ENCODE peak calls at places on chromosomes 12 and 14, in five cellular contexts. W is mesendoderm, Q is IMR-90, A is H1, H is neuronal stem cell. C is an unnamed sample.

GRCh38 chr12:15883536-15883935 is 1.3 kb downstream of the STRAP start:
- DNase-seq in H (no peak), Q (peak; percentile 20), W (no peak), A (no peak), C (no peak)

GRCh38 chr14:52360831-52361230 is 46.7 kb downstream of the PTGER2 start:
- DNase-seq in H (no peak), A (no peak), Q (no peak), W (peak; percentile 73), C (no peak)

GRCh38 chr14:58796201-58796600 is 158.4 kb downstream of the DACT1 start:
- DNase-seq in H (no peak), W (no peak), Q (no peak), A (no peak), C (no peak)

GRCh38 chr14:39762576-39763401 is 330.6 kb upstream of the FBXO33 start:
- DNase-seq in H (no peak), A (no peak), W (peak; percentile 42), Q (no peak), C (no peak)

GRCh38 chr14:79418649-79419415 is 792.5 kb downstream of the DIO2 start:
- DNase-seq in H (no peak), W (no peak), A (no peak), Q (no peak), C (no peak)

GRCh38 chr12:43044241-43044640 is 454.7 kb upstream of the PRICKLE1 start:
- DNase-seq in W (no peak), A (no peak), H (no peak), Q (no peak), C (no peak)

GRCh38 chr12:133192847-133193246 is 11.6 kb downstream of the ZNF268 start:
- DNase-seq in H (no peak), Q (no peak), W (no peak), A (no peak), C (no peak)

GRCh38 chr12:30928356-30929264 is 2.1 kb downstream of the TSPAN11 start:
- DNase-seq in A (no peak), W (no peak), Q (no peak), H (no peak), C (peak; percentile 24)

GRCh38 chr14:91257328-91258020 is 13.0 kb upstream of the GPR68 start:
- DNase-seq in A (no peak), W (peak; percentile 93), H (no peak), Q (no peak), C (no peak)

GRCh38 chr14:54947230-54947629 is 44.6 kb upstream of the GCH1 start:
- DNase-seq in A (no peak), H (no peak), W (no peak), Q (no peak), C (no peak)

DNA sequence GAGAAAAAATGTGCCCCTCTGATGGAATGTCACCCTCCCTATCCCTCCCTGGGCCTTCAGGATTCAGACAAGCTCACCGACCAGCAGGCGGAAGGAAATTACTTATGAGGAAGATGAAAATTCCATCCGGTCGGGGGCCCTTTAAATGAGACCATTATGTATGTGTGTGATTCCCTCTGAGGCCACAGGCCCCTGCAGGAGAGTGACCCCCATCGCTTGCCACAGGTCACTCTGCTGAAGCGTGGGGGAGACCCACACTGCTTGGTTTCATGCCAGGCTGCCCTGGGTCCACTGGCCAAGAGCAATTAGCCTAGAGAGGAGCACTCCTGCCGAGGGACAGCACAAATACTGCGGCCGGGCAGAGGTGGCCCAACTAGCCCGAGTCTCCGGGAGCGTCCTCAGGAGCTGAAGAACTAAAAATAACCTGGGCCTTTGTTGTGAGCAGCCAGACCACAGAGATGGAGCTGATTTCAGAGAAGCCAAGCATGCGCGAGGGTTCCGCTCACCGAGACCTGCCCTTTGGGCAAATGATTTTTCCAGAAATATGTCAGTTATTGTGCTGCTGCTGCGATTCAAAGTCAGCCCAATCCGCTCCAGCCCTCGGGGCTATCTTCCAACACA is 276.4 kb downstream of the DPF3 start:
- DNase-seq in Q (no peak), H (peak; percentile 15), A (peak; percentile 48), W (peak; percentile 44), C (no peak)
- H2BK5ac ChIP-seq in Q (peak overlapping the region; percentile 46), H (no peak overlapping the region), A (no peak overlapping the region), W (no peak overlapping the region), C (no peak overlapping the region)

DNA sequence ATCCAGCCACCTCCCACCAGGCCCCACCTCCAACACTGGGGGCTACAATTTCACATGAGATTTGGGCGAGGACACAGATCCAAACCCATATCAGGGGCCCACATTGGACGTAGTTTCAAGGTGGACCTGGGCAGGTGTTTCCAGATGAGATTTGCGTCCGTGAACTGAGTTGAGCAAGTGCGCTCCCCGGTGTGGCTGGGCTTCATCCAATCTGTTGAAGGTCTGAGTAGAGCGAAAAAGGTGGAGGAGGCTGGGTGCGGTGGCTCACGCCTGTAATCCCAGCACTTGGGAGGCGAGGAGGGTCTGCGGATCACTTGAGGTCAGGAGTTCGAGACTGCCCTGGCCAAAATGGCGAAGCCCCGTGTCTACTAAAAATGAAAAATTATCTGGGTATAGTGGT is 4.9 kb upstream of the GLT1D1 start:
- DNase-seq in Q (no peak), A (no peak), W (no peak), H (no peak), C (no peak)
- H2BK5ac ChIP-seq in Q (no peak overlapping the region), A (no peak overlapping the region), W (no peak overlapping the region), H (no peak overlapping the region), C (no peak overlapping the region)

GRCh38 chr14:102087762-102088011 is 843 bp upstream of the HSP90AA1 start:
- DNase-seq in W (no peak), A (no peak), H (no peak), Q (no peak), C (no peak)

GRCh38 chr14:102084931-102085330 is 1.9 kb downstream of the HSP90AA1 start:
- DNase-seq in H (no peak), Q (no peak), A (no peak), W (no peak), C (no peak)

GRCh38 chr14:102086972-102087761 is at the start of gene HSP90AA1:
- DNase-seq in W (peak; percentile 96), Q (peak; percentile 88), A (peak; percentile 96), H (peak; percentile 95), C (peak; percentile 90)

GRCh38 chr14:102085503-102085902 is 1.3 kb downstream of the HSP90AA1 start:
- DNase-seq in A (no peak), H (no peak), Q (no peak), W (no peak), C (no peak)

DNA sequence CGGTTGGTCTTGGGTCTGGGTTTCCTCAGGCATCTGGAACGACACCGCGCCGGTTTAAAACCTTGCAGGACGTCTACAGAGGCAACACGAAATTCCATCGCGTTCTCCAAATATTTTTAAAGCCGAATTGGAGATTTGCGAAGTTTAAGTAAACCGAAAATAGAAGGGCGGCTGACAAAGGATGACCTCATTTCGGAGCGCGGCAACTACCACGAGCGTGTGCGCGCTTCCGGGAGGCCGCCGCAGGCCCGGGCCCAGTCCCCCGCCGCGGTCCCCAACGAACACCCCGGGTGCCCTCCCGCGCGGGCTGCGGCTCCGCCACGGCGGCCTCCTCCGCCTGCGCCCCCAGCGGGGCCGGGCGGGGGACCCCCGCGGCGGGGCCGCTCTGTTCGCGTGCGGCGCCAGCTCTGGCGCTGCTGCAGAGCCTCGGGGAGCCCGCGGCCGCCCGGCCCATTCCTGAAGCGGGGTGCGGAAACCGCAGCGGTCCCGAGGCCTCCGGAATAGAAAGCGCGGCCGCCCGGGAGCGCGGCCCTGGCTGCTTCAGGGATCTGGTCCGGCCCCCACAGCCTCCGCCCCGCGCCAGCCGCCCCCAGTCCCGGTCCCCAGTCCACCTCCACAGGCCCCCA is 385 bp downstream of the HSP90AA1 start:
- DNase-seq in H (no peak), Q (peak; percentile 68), A (no peak), W (peak; percentile 48), C (no peak)
- H2BK5ac ChIP-seq in H (peak overlapping the region; percentile 93), Q (peak overlapping the region; percentile 79), A (peak overlapping the region; percentile 52), W (no peak overlapping the region), C (no peak overlapping the region)

DNA sequence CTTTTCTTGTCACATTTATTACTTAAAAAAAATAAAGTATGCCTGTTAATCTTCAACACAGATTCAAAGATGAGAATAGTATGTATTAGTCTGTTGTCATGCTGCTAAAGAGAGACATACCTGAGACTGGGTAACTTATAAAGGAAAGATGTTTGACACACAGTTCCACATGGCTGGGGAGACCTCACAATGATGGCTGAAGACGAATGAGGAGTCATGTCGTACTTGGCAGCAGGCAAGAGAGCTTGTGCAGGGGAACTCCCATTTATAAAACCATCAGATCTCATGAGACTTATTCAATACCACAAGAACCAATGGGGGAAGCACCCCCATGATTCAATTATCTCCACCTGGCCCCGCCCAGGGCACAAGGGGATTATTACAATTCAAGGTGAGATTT is 335.9 kb upstream of the GARIN2 start:
- DNase-seq in Q (no peak), H (no peak), W (no peak), A (no peak), C (no peak)
- H2BK5ac ChIP-seq in Q (no peak overlapping the region), H (no peak overlapping the region), W (no peak overlapping the region), A (no peak overlapping the region), C (no peak overlapping the region)

DNA sequence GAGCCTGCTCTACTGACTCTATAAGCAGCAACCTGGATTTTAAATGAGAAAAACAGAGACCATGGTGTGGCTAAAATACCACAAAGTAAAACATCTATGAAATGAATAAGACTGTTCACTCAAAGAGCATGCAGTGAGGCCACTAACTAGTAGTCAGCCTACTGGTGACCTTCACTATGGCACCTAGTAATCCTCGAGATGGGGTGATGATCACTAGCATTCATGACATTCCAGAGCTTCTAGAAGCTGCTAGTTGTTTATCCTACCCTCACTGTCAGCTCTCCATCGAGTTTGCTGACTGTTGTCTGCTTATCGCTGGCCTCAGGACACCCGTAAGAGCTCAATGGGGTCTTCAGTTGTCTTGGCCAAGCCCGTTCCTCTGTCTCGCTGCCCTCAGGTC is 13.7 kb downstream of the SPTB start:
- DNase-seq in W (peak; percentile 76), Q (no peak), A (no peak), H (no peak), C (no peak)
- H2BK5ac ChIP-seq in W (no peak overlapping the region), Q (no peak overlapping the region), A (no peak overlapping the region), H (no peak overlapping the region), C (no peak overlapping the region)

GRCh38 chr12:48815281-48816110 is 2.8 kb upstream of the CACNB3 start:
- DNase-seq in A (peak; percentile 87), H (peak; percentile 68), Q (peak; percentile 78), W (peak; percentile 91), C (peak; percentile 88)
- H2BK5ac ChIP-seq in A (no peak overlapping the region), H (peak overlapping the region; percentile 95), Q (peak overlapping the region; percentile 95), W (peak overlapping the region; percentile 82), C (no peak overlapping the region)

GRCh38 chr12:54017845-54018607 is 9.2 kb downstream of the HOXC8 start:
- DNase-seq in Q (peak; percentile 33), H (no peak), A (peak; percentile 83), W (peak; percentile 85), C (peak; percentile 93)
- H2BK5ac ChIP-seq in Q (no peak overlapping the region), H (no peak overlapping the region), A (no peak overlapping the region), W (no peak overlapping the region), C (no peak overlapping the region)

DNA sequence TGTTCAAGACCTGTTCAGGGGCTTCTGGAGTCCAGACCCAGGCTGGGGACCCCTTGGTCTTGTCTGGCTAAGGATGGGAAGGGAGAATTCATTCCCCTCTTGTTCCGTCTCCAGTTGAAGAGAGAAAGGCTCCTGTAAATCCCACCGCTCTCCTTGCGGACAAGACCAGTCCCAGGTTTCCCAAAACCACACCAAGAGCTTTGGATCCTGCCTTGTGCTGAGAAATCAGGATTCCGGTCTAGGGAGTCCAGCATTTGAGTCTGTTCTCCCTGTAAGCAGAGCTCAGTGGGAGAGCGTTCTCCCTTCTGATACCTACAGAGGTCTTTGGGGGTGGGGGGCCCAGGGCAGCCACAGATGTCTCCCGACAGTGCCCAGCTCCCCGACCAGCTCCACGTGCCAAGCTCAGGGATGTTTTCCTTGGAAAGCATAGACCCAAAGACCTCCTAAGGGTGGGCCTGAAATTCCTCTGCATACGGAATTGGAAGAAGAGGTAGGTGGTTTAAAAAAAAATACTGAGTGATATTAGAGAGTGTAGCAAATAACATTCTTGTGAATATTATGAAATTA is 1.9 kb downstream of the HOXC13 start:
- DNase-seq in Q (no peak), H (no peak), W (no peak), A (peak; percentile 49), C (no peak)
- H2BK5ac ChIP-seq in Q (no peak overlapping the region), H (no peak overlapping the region), W (no peak overlapping the region), A (no peak overlapping the region), C (no peak overlapping the region)

C was measured in H9.